ENCODE peak calls at places on chromosomes 12 and 14, in five cellular contexts. Z is activated naive CD4-positive, alpha-beta T cell treated with Interleukin-2 at 50 U/mL for 16 hours; K is T-helper 9 cell; F is NCI-H1092; L is stimulated activated naive B cell treated with anti-CD40 and anti-IgM and Interleukin-4, amounts not matched to agents 10 μg/mL and 1 μg/mL and 100 μg/mL, for 72 hours. D is an unnamed sample.

GRCh38 chr12:68733661-68734071 is 12.3 kb upstream of the SLC35E3 start:
- DNase-seq in Z (no peak), K (no peak), F (no peak), L (no peak), D (no peak)

GRCh38 chr12:8629486-8630033 is 16.9 kb upstream of the AICDA start:
- DNase-seq in Z (no peak), K (no peak), F (no peak), L (peak; percentile 86), D (no peak)

GRCh38 chr12:46374286-46374685 is 1.7 kb upstream of the SLC38A2 start:
- DNase-seq in Z (no peak), K (no peak), F (no peak), L (no peak), D (no peak)

GRCh38 chr14:33056213-33056612 is 117.5 kb downstream of the NPAS3 start:
- DNase-seq in Z (no peak), K (no peak), F (no peak), L (no peak), D (no peak)

GRCh38 chr14:88289214-88289613 is 33.9 kb downstream of the KCNK10 start:
- DNase-seq in Z (no peak), K (no peak), F (no peak), L (no peak), D (no peak)

GRCh38 chr14:54362089-54362504 is 34.7 kb upstream of the CDKN3 start:
- DNase-seq in Z (no peak), K (no peak), F (no peak), L (no peak), D (no peak)

GRCh38 chr14:69519253-69519661 is 34.7 kb downstream of the PLEKHD1 start:
- DNase-seq in Z (no peak), K (no peak), F (no peak), L (no peak), D (no peak)

GRCh38 chr12:121579190-121579791 is 1.5 kb downstream of the KDM2B start:
- DNase-seq in Z (peak; percentile 36), K (peak; percentile 31), F (no peak), L (no peak), D (no peak)

GRCh38 chr12:12156835-12157234 is 86.1 kb downstream of the BCL2L14 start:
- DNase-seq in Z (no peak), K (no peak), F (no peak), L (no peak), D (no peak)

GRCh38 chr12:93461503-93461902 is 5.8 kb upstream of the MRPL42 start:
- DNase-seq in Z (no peak), K (no peak), F (no peak), L (no peak), D (no peak)

GRCh38 chr12:84817297-84817696 is 95.3 kb downstream of the SLC6A15 start:
- DNase-seq in Z (no peak), K (no peak), F (no peak), L (no peak), D (no peak)

GRCh38 chr14:72731252-72732020 is 162.5 kb downstream of the DPF3 start:
- DNase-seq in Z (no peak), K (no peak), F (no peak), L (no peak), D (no peak)

GRCh38 chr12:67541625-67541991 is 106.9 kb upstream of the DYRK2 start:
- DNase-seq in Z (no peak), K (no peak), F (no peak), L (no peak), D (no peak)

GRCh38 chr14:79161576-79161975 is 991.4 kb downstream of the NRXN3 start:
- DNase-seq in Z (no peak), K (no peak), F (no peak), L (no peak), D (no peak)

GRCh38 chr12:11793896-11794295 is 144.4 kb downstream of the ETV6 start:
- DNase-seq in Z (no peak), K (no peak), F (no peak), L (no peak), D (no peak)

GRCh38 chr14:99754141-99755067 is 38.8 kb upstream of the EML1 start:
- DNase-seq in Z (peak; percentile 45), K (no peak), F (no peak), L (no peak), D (no peak)

GRCh38 chr14:24632336-24632735 is 1.7 kb downstream of the GZMB start:
- DNase-seq in Z (no peak), K (no peak), F (no peak), L (no peak), D (no peak)

GRCh38 chr14:53304726-53305381 is 151.7 kb upstream of the DDHD1 start:
- DNase-seq in Z (no peak), K (no peak), F (no peak), L (no peak), D (no peak)

GRCh38 chr14:99252940-99253868 is 18.8 kb downstream of the BCL11B start:
- DNase-seq in Z (peak; percentile 57), K (no peak), F (no peak), L (no peak), D (no peak)

GRCh38 chr12:74985986-74986319 is 223.7 kb downstream of the KCNC2 start:
- DNase-seq in Z (no peak), K (no peak), F (no peak), L (no peak), D (no peak)

GRCh38 chr12:70638639-70639349 is 1.6 kb upstream of the PTPRB start:
- DNase-seq in Z (no peak), K (no peak), F (no peak), L (no peak), D (no peak)

GRCh38 chr14:100450736-100451135 is 127.6 kb downstream of the SLC25A47 start:
- DNase-seq in Z (no peak), K (no peak), F (no peak), L (no peak), D (no peak)

GRCh38 chr12:91926810-91927209 is 218.8 kb downstream of the BTG1 start:
- DNase-seq in Z (no peak), K (no peak), F (peak; percentile 54), L (no peak), D (peak; percentile 43)

GRCh38 chr14:83300454-83301064 is 1766.9 kb upstream of the SEL1L start:
- DNase-seq in Z (no peak), K (no peak), F (peak; percentile 23), L (no peak), D (peak; percentile 40)

GRCh38 chr12:28742791-28743190 is 406.3 kb upstream of the FAR2 start:
- DNase-seq in Z (no peak), K (no peak), F (no peak), L (no peak), D (no peak)

GRCh38 chr14:49769171-49769570 is 1.2 kb downstream of the KLHDC2 start:
- DNase-seq in Z (no peak), K (no peak), F (no peak), L (no peak), D (no peak)

GRCh38 chr12:46136239-46136638 is 132.6 kb downstream of the SLC38A1 start:
- DNase-seq in Z (no peak), K (no peak), F (no peak), L (no peak), D (no peak)

GRCh38 chr12:53044052-53044581 is 5.7 kb upstream of the TNS2 start:
- DNase-seq in Z (no peak), K (no peak), F (no peak), L (no peak), D (no peak)

GRCh38 chr14:86288336-86288735 is 758.4 kb downstream of the FLRT2 start:
- DNase-seq in Z (no peak), K (no peak), F (no peak), L (no peak), D (no peak)

GRCh38 chr14:52790756-52791203 is 627 bp downstream of the GNPNAT1 start:
- DNase-seq in Z (no peak), K (no peak), F (no peak), L (no peak), D (no peak)

GRCh38 chr14:21264025-21264801 is 5.0 kb downstream of the HNRNPC start:
- DNase-seq in Z (no peak), K (no peak), F (no peak), L (no peak), D (no peak)

GRCh38 chr12:59446156-59446555 is 149.7 kb upstream of the SLC16A7 start:
- DNase-seq in Z (no peak), K (no peak), F (no peak), L (no peak), D (no peak)

GRCh38 chr12:91890742-91891141 is 254.9 kb downstream of the BTG1 start:
- DNase-seq in Z (no peak), K (no peak), F (no peak), L (no peak), D (peak; percentile 12)

GRCh38 chr12:91225316-91225715 is 42.7 kb upstream of the DCN start:
- DNase-seq in Z (no peak), K (no peak), F (no peak), L (no peak), D (no peak)

GRCh38 chr14:72855913-72856312 is 38.0 kb downstream of the DPF3 start:
- DNase-seq in Z (no peak), K (no peak), F (no peak), L (no peak), D (no peak)

GRCh38 chr14:105474478-105475268 is at the start of gene CRIP2:
- DNase-seq in Z (peak; percentile 46), K (peak; percentile 52), F (peak; percentile 66), L (no peak), D (peak; percentile 75)